ENCODE peak calls at places on chromosomes 4 and X, in six cellular contexts. Y, D, S, J, X and A are unnamed samples.

GRCh38 chr4:14022428-14022827 is 394.9 kb upstream of the BOD1L1 start:
- DNase-seq in Y (no peak), S (no peak), J (no peak), X (no peak), D (no peak), A (no peak)

GRCh38 chr4:65482410-65482809 is 187.9 kb downstream of the EPHA5 start:
- DNase-seq in X (no peak), S (no peak), Y (no peak), J (no peak), D (no peak), A (no peak)

GRCh38 chrX:11446331-11446730 is 153.1 kb downstream of the AMELX start:
- DNase-seq in X (no peak), J (no peak), Y (no peak), D (no peak), S (no peak), A (no peak)

GRCh38 chr4:177632481-177632880 is 190.2 kb upstream of the AGA start:
- DNase-seq in Y (no peak), X (no peak), S (no peak), J (no peak), D (no peak), A (no peak)

GRCh38 chrX:129037389-129037788 is 485.9 kb downstream of the SMARCA1 start:
- DNase-seq in X (no peak), J (no peak), Y (no peak), S (no peak), D (no peak), A (no peak)

GRCh38 chrX:24969812-24970211 is 46.0 kb downstream of the ARX start:
- DNase-seq in X (no peak), Y (no peak), D (no peak), J (no peak), S (no peak), A (no peak)

GRCh38 chr4:31370866-31371465 is 650.8 kb downstream of the PCDH7 start:
- DNase-seq in J (no peak), Y (no peak), D (no peak), X (no peak), S (no peak), A (no peak)

GRCh38 chr4:121593760-121594159 is 103.0 kb downstream of the ANXA5 start:
- DNase-seq in S (no peak), Y (no peak), X (no peak), J (no peak), D (no peak), A (no peak)

GRCh38 chr4:186900980-186901379 is 177.3 kb upstream of the FAT1 start:
- DNase-seq in X (no peak), D (no peak), J (no peak), S (no peak), Y (no peak), A (no peak)

GRCh38 chr4:187302456-187302855 is 578.8 kb upstream of the FAT1 start:
- DNase-seq in D (no peak), J (no peak), Y (no peak), S (no peak), X (no peak), A (no peak)

GRCh38 chrX:38055170-38055847 is 49.0 kb downstream of the SYTL5 start:
- DNase-seq in S (no peak), D (peak), J (no peak), Y (no peak), X (peak), A (no peak)

GRCh38 chr4:1403591-1404572 is 2.4 kb downstream of the NKX1-1 start:
- DNase-seq in S (peak), J (peak), Y (no peak), D (no peak), X (no peak), A (no peak)

GRCh38 chrX:31656013-31656412 is 584.2 kb upstream of the FTHL17 start:
- DNase-seq in X (no peak), J (no peak), S (no peak), D (no peak), Y (no peak), A (no peak)

GRCh38 chrX:12975999-12976558 is 1.2 kb downstream of the TMSB4X start:
- DNase-seq in S (peak), X (peak), J (peak), Y (peak), D (peak), A (peak)

GRCh38 chr4:47195706-47196105 is 164.3 kb downstream of the GABRB1 start:
- DNase-seq in J (no peak), X (no peak), Y (no peak), S (no peak), D (no peak), A (no peak)

GRCh38 chrX:150329888-150330287 is 33.2 kb upstream of the MAMLD1 start:
- DNase-seq in D (no peak), J (no peak), X (no peak), Y (no peak), S (no peak), A (no peak)

GRCh38 chrX:119753639-119754257 is 4.6 kb upstream of the SOWAHD start:
- DNase-seq in S (no peak), Y (no peak), X (peak), J (peak), D (no peak), A (no peak)

GRCh38 chr4:3785292-3785565 is 19.0 kb downstream of the ADRA2C start:
- DNase-seq in Y (no peak), S (no peak), D (no peak), J (no peak), X (no peak), A (no peak)

GRCh38 chr4:3781193-3781886 is 15.2 kb downstream of the ADRA2C start:
- DNase-seq in Y (no peak), J (no peak), S (no peak), D (no peak), X (no peak), A (no peak)

GRCh38 chr4:3784469-3785291 is 18.5 kb downstream of the ADRA2C start:
- DNase-seq in Y (no peak), X (no peak), D (no peak), S (no peak), J (no peak), A (no peak)

GRCh38 chr4:3781997-3782930 is 16.1 kb downstream of the ADRA2C start:
- DNase-seq in X (no peak), J (no peak), Y (no peak), D (no peak), S (no peak), A (no peak)

DNA sequence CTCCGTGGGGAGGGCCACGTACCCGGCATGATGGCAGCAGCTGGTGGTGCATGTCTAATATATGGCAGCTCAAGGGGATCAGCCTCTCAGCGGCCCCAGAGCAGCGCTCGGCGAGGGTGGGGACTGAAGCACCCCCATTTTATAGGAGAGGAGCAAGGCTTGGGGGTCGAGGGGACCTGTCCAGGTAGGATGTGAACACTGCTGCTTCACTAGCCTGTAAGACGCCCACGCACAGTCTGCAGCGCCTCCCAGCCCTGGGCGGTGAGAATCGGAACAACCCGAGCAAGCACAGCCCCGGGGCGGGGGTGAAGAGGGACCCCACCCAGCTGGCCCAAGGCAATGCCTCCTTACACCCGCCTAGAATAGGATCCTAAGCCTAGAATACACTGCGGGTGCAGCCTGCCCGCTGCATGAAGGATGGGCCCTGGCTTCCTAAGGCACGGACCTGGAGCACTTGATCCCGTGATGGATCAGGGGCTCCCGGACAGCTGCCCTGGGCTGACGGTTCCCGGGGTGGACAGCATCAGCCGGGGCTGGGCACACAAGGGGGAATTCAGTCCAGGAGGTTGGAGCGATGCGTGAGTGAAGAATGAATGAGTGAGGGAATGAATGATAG is 17.6 kb downstream of the ADRA2C start:
- DNase-seq in X (no peak), S (no peak), D (no peak), J (peak), Y (no peak), A (no peak)
- TF ChIP-seq CTCF in X (no peak), S (no peak), D (peak), J (peak), Y (peak), A (peak)

GRCh38 chr4:70841951-70842350 is 2.3 kb upstream of the GRSF1 start:
- DNase-seq in X (no peak), J (no peak), D (no peak), S (no peak), Y (no peak), A (no peak)
- H3K27ac ChIP-seq in X (no peak), J (no peak), D (no peak), S (no peak), Y (no peak), A (peak)

GRCh38 chr4:21134994-21135393 is 434.7 kb downstream of the PACRGL start:
- DNase-seq in J (no peak), D (no peak), Y (no peak), S (no peak), X (no peak), A (no peak)
- TF ChIP-seq CTCF in J (peak), D (peak), Y (no peak), S (no peak), X (no peak), A (no peak)

DNA sequence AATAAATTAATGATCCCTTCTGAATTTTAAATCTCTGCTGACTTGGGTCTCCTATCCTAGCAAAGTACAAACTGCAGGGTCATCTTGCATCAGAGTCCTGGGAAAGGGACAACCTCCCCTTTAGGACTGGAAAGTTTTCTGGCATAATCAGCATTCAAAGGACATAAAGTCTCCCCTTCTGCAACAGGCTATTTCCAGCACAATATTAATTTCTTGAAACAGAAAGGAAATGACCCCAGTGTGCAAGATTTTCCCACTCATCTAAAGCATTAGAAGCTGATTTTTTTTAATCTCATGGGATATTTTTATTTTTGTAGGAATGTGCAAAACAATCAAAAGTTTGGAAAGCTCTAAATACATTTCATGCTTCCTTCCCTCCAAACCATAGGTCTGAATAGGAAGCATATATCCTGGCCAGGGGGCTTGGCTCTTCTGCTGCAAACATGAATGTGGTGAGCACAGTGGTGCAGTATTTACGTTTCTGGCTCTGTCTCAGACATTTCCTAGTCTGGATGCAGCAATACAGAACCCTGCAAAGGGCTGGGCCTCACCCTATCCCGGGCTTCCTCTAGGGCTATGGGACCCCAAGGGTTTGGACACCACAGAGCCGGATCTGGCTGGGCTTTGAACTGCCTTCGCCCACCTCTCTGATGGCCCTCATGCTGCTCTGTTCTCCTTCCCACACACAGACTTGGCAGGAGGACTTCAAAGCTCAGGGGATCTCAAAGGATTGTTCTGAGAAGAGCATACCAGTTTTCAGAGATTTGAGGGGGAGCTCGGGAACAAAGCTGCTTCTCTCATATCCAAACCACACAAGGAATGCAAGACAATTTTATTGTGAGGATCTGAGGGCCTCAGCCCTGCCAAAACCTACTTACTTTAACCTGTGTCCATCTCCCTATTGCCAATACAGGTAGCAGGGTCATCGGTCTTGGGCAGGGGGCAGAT is 64.9 kb downstream of the POLR2B start:
- DNase-seq in J (no peak), S (no peak), D (peak), Y (no peak), X (peak), A (no peak)
- H3K27ac ChIP-seq in J (peak), S (peak), D (peak), Y (peak), X (peak), A (peak)

DNA sequence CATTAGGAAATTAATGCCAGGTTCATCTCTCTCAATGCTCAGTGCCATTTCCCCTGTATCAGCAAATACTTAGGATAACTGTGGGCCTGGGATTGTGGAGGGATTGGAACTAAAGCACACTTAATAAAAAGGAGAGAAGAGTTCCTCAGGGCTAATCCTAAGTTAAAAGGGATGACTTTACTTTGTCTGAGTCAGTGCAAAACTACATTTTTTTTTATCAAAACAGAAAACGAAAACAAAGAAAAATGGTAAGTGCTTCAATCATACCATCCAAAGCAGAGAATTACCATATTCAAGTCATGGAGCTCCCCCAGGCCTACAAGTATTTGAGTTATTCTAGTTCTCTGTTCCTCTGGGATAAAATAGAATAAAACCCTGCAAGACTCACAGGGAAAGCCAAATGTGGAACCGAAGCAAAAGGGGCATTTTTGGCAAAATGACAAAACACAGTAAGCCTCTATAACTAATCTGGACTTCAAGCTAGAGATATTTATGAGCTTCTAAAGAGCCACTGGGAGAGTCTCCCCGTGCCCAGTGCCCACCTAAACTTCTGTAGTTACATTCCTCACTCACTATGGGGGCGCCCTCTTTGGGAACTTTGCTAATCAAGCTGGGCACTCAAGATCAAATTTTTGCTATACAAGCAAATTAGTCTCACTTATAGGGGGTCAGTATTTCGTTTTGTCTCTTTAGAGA is 53.4 kb downstream of the PALLD start:
- DNase-seq in D (no peak), S (no peak), Y (no peak), X (no peak), J (no peak), A (no peak)
- TF ChIP-seq CTCF in D (no peak), S (no peak), Y (no peak), X (no peak), J (no peak), A (no peak)

GRCh38 chr4:3303840-3304715 is 11.3 kb downstream of the RGS12 start:
- DNase-seq in Y (no peak), S (peak), D (no peak), X (no peak), J (peak), A (no peak)
- H3K27ac ChIP-seq in Y (no peak), S (no peak), D (no peak), X (no peak), J (no peak), A (no peak)

GRCh38 chr4:167424338-167425256 is 190.3 kb upstream of the SPOCK3 start:
- DNase-seq in D (no peak), X (no peak), S (no peak), J (no peak), Y (no peak), A (no peak)

GRCh38 chr4:167415461-167415860 is 181.2 kb upstream of the SPOCK3 start:
- DNase-seq in X (no peak), Y (no peak), J (no peak), S (no peak), D (no peak), A (no peak)

DNA sequence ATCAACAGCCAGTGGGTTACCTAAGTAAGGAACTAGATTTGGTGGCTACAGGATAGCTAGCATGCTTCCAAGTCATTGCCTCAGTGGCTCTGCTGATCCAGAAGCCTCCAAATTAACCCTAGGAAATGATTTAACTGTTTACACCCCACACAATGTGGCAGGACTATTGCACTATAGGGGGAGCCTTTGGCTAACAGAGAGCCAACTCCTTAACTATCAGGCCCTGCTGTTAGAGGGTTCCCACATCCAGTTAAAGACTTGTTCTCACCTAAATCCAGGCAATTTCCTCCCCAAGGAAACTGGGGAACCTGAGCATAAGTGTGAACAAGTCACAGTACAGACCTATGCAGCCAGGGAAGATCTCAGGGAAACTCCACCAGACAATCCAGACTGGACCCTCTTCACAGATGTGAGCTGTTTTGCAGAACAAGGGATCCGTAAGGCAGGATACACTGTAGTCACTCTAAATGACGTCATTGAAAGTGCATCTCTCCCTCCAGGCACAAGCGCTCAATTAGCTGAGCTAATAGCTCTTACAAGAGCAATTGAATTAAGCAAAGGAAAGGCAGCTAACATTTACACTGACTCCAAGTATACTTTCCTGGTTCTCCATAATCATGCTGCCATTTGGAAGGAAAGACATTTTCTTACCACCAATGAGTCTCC is 185.3 kb upstream of the SPOCK3 start:
- DNase-seq in D (no peak), J (no peak), Y (no peak), S (no peak), X (no peak), A (no peak)
- TF ChIP-seq CTCF in D (no peak), J (no peak), Y (no peak), S (no peak), X (no peak), A (no peak)